ENCODE peak calls at places on chromosomes 4 and X, in six cellular contexts. One of them, this sample, is unnamed.

GRCh38 chr4:8656185-8656517 is 63.6 kb downstream of the CPZ start:
- DNase-seq in K562: no peak
- DNase-seq in H1: peak
- DNase-seq in GM12891: no peak
- DNase-seq in GM12878: no peak
- DNase-seq in HepG2: no peak
- DNase-seq in this sample: no peak

GRCh38 chr4:129037093-129037492 is 56.2 kb downstream of the SCLT1 start:
- DNase-seq in K562: no peak
- DNase-seq in H1: no peak
- DNase-seq in GM12891: no peak
- DNase-seq in GM12878: no peak
- DNase-seq in HepG2: no peak
- DNase-seq in this sample: no peak

GRCh38 chr4:71130827-71131603 is 137.6 kb downstream of the DCK start:
- DNase-seq in K562: no peak
- DNase-seq in H1: no peak
- DNase-seq in GM12891: no peak
- DNase-seq in GM12878: no peak
- DNase-seq in HepG2: no peak
- DNase-seq in this sample: no peak

GRCh38 chrX:15056044-15056443 is 182.8 kb downstream of the MOSPD2 start:
- DNase-seq in K562: no peak
- DNase-seq in H1: no peak
- DNase-seq in GM12891: no peak
- DNase-seq in GM12878: no peak
- DNase-seq in HepG2: no peak
- DNase-seq in this sample: no peak

GRCh38 chrX:40005290-40006011 is 92.3 kb downstream of the BCOR start:
- DNase-seq in K562: no peak
- DNase-seq in H1: peak
- DNase-seq in GM12891: no peak
- DNase-seq in GM12878: no peak
- DNase-seq in HepG2: no peak
- DNase-seq in this sample: no peak

GRCh38 chr4:4386296-4386735 is 586 bp upstream of the NSG1 start:
- DNase-seq in K562: peak
- DNase-seq in H1: peak
- DNase-seq in GM12891: no peak
- DNase-seq in GM12878: no peak
- DNase-seq in HepG2: no peak
- DNase-seq in this sample: no peak

GRCh38 chrX:12227412-12228041 is 89.3 kb downstream of the FRMPD4 start:
- DNase-seq in K562: no peak
- DNase-seq in H1: no peak
- DNase-seq in GM12891: no peak
- DNase-seq in GM12878: no peak
- DNase-seq in HepG2: no peak
- DNase-seq in this sample: no peak

GRCh38 chr4:114598191-114599121 is at the start of gene UGT8:
- DNase-seq in K562: peak
- DNase-seq in H1: peak
- DNase-seq in GM12891: peak
- DNase-seq in GM12878: no peak
- DNase-seq in HepG2: no peak
- DNase-seq in this sample: peak

DNA sequence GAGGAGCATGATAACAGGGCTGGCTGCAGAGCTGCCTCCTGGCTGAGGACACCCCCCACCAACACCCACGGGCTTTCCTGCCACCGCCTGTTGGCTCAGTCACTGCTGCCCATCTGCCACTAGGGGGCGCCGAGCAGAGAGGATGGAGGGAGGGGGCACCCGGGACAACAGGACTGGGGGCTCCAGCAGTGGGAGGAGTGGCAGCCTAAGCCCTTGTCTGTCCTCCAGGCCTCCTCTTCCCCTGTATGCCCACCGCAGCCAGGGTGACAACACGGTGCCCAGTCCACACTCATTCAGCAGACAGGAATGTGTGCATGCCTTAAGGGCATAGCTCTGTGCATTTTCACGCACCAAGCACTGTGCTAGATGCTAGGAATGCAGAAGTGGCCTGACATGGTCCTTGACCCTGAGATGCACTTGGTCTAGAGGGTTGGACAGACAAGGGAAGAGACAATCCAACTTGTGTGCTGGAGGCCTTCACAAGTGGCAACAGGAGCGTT is 149.9 kb downstream of the AMMECR1 start:
- DNase-seq in K562: peak
- DNase-seq in H1: peak
- DNase-seq in GM12891: no peak
- DNase-seq in GM12878: no peak
- DNase-seq in HepG2: no peak
- DNase-seq in this sample: no peak
- TF ChIP-seq TAF1 in K562: no peak
- TF ChIP-seq TAF1 in H1: no peak
- TF ChIP-seq TAF1 in GM12891: no peak
- TF ChIP-seq TAF1 in GM12878: no peak
- TF ChIP-seq TAF1 in HepG2: no peak
- TF ChIP-seq TAF1 in this sample: no peak

DNA sequence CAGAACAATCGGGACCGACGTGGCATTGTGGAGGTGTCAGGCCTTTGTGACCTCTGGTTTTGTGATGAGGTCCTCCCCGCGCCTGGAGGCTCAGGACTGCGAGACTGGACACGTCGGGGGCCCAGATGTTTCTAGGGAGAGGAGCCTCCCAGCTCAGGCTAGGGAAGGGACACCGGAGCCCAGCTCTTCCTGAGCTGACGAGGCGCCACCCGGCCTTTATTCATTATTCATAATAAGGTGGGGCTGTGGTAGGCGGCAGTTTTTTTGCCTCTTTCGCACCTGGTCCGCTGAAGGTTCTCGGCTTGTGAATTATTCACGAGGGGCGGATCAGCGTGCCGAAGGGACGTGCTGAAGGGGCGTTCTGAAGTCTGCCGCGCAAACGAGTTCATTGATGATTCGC is 2.3 kb upstream of the UBA1 start:
- DNase-seq in K562: no peak
- DNase-seq in H1: peak
- DNase-seq in GM12891: no peak
- DNase-seq in GM12878: no peak
- DNase-seq in HepG2: no peak
- DNase-seq in this sample: no peak
- TF ChIP-seq POLR2A in K562: no peak
- TF ChIP-seq POLR2A in H1: no peak
- TF ChIP-seq POLR2A in GM12891: no peak
- TF ChIP-seq POLR2A in GM12878: no peak
- TF ChIP-seq POLR2A in HepG2: no peak
- TF ChIP-seq POLR2A in this sample: no peak

GRCh38 chr4:52914051-52914605 is 52.0 kb downstream of the RASL11B start:
- DNase-seq in K562: no peak
- DNase-seq in H1: no peak
- DNase-seq in GM12891: no peak
- DNase-seq in GM12878: no peak
- DNase-seq in HepG2: peak
- DNase-seq in this sample: no peak

GRCh38 chr4:52915131-52915645 is 53.1 kb downstream of the RASL11B start:
- DNase-seq in K562: no peak
- DNase-seq in H1: no peak
- DNase-seq in GM12891: no peak
- DNase-seq in GM12878: no peak
- DNase-seq in HepG2: no peak
- DNase-seq in this sample: no peak

GRCh38 chr4:52917836-52918235 is 55.7 kb downstream of the RASL11B start:
- DNase-seq in K562: no peak
- DNase-seq in H1: no peak
- DNase-seq in GM12891: no peak
- DNase-seq in GM12878: no peak
- DNase-seq in HepG2: no peak
- DNase-seq in this sample: no peak

GRCh38 chr4:52912608-52913007 is 50.5 kb downstream of the RASL11B start:
- DNase-seq in K562: no peak
- DNase-seq in H1: no peak
- DNase-seq in GM12891: no peak
- DNase-seq in GM12878: no peak
- DNase-seq in HepG2: no peak
- DNase-seq in this sample: no peak

GRCh38 chr4:52915730-52916129 is 53.6 kb downstream of the RASL11B start:
- DNase-seq in K562: no peak
- DNase-seq in H1: no peak
- DNase-seq in GM12891: no peak
- DNase-seq in GM12878: no peak
- DNase-seq in HepG2: no peak
- DNase-seq in this sample: no peak
- TF ChIP-seq TAF1 in K562: no peak
- TF ChIP-seq TAF1 in H1: no peak
- TF ChIP-seq TAF1 in GM12891: no peak
- TF ChIP-seq TAF1 in GM12878: no peak
- TF ChIP-seq TAF1 in HepG2: no peak
- TF ChIP-seq TAF1 in this sample: no peak

DNA sequence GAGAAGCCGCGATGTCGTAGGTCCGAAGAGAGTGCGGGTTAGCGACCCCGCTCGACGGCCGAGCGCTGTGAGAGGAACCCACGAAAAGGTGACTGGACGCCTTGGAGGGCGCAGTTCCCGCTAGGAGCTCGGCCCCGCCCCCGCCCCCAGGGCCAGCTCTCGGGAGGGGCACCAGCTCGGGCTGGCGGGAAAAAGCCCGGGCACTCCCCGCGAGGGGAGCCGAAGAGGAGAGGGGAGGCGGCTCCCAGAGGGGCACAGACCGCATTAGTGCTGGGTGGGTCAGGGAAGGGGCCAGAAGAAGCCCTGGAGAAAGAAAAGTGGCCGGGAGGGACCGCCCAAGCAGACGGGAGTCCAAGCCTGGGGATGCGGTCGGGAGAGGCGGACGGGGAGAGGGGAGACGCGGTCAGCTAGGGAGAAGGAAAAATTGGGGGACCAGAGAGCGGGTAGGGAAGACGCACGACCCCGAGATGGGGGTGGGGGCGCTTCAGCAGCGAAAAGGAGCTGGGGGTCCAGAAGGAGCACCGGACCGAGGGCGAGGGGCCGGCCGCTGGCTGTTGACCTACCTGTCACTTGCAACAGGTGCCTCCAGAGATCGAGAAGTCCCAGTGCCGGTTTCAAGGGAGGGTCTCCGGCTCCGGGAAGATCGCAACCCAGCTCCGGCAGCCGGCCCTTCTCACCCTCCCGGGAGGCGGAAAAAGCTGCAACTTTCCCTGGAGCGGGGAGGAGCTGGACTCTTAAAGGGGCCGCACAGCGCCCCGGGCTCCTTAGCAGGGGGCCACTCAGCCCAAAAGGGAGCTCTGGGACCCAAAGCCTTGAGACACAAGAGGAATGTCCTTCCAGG is at the start of gene SYTL4:
- DNase-seq in K562: peak
- DNase-seq in H1: peak
- DNase-seq in GM12891: peak
- DNase-seq in GM12878: no peak
- DNase-seq in HepG2: no peak
- DNase-seq in this sample: peak
- TF ChIP-seq POLR2A in K562: no peak
- TF ChIP-seq POLR2A in H1: no peak
- TF ChIP-seq POLR2A in GM12891: no peak
- TF ChIP-seq POLR2A in GM12878: no peak
- TF ChIP-seq POLR2A in HepG2: no peak
- TF ChIP-seq POLR2A in this sample: no peak